ENCODE peak calls at places on chromosomes 2 and 18, in five cellular contexts. C is kidney epithelial cell, S is IMR-90, N is brain microvascular endothelial cell, X is ascending aorta. Z is an unnamed sample.

GRCh38 chr18:446941-447560 is 53.5 kb downstream of the COLEC12 start:
- DNase-seq in S (peak; percentile 57), N (peak; percentile 43), X (no peak), C (no peak), Z (no peak)

GRCh38 chr18:72993245-72993644 is 125.5 kb upstream of the NETO1 start:
- DNase-seq in C (no peak), N (no peak), X (no peak), S (no peak), Z (no peak)

GRCh38 chr2:94874277-94874997 is 3.2 kb downstream of the TEKT4 start:
- DNase-seq in C (no peak), N (no peak), X (no peak), S (peak; percentile 6), Z (no peak)

GRCh38 chr18:10473152-10473551 is 18.7 kb downstream of the APCDD1 start:
- DNase-seq in S (no peak), C (no peak), N (no peak), X (no peak), Z (no peak)

GRCh38 chr2:12131975-12132374 is 385.5 kb downstream of the LPIN1 start:
- DNase-seq in N (peak; percentile 36), S (peak; percentile 57), C (no peak), X (no peak), Z (no peak)

GRCh38 chr2:190352668-190353536 is 9.5 kb downstream of the INPP1 start:
- DNase-seq in X (no peak), S (no peak), N (no peak), C (no peak), Z (peak; percentile 62)

GRCh38 chr2:28447943-28448737 is 47.7 kb upstream of the PLB1 start:
- DNase-seq in C (no peak), X (no peak), N (peak; percentile 50), S (peak; percentile 91), Z (no peak)

GRCh38 chr2:207397917-207398655 is 131.7 kb upstream of the CREB1 start:
- DNase-seq in S (no peak), C (no peak), N (no peak), X (no peak), Z (no peak)

GRCh38 chr2:240930631-240931318 is 24.6 kb downstream of the CROCC2 start:
- DNase-seq in C (no peak), X (no peak), N (no peak), S (no peak), Z (no peak)

GRCh38 chr18:78192044-78192443 is 787.6 kb upstream of the SALL3 start:
- DNase-seq in X (no peak), C (peak; percentile 9), S (no peak), N (no peak), Z (no peak)

GRCh38 chr2:96205888-96206287 is 2.7 kb downstream of the STARD7 start:
- DNase-seq in N (peak; percentile 18), X (no peak), C (no peak), S (peak; percentile 78), Z (no peak)

GRCh38 chr2:120238728-120239487 is 13.7 kb upstream of the RALB start:
- DNase-seq in S (peak; percentile 83), N (peak; percentile 77), C (no peak), X (no peak), Z (no peak)

GRCh38 chr2:46667945-46668344 is 188.6 kb downstream of the TMEM247 start:
- DNase-seq in N (no peak), X (no peak), C (no peak), S (no peak), Z (no peak)
- H3K4me3 ChIP-seq in N (no peak overlapping the region), X (no peak overlapping the region), C (no peak overlapping the region), S (no peak overlapping the region), Z (no peak overlapping the region)

GRCh38 chr18:48541747-48542108 is 2.9 kb downstream of the CTIF start:
- DNase-seq in S (no peak), C (no peak), X (no peak), N (no peak), Z (no peak)

GRCh38 chr18:48541026-48541746 is 2.4 kb downstream of the CTIF start:
- DNase-seq in C (no peak), X (no peak), S (peak; percentile 75), N (peak; percentile 61), Z (no peak)

GRCh38 chr18:48543228-48543627 is 4.4 kb downstream of the CTIF start:
- DNase-seq in S (no peak), N (no peak), X (no peak), C (no peak), Z (no peak)

GRCh38 chr18:48544116-48544515 is 5.3 kb downstream of the CTIF start:
- DNase-seq in N (no peak), S (peak; percentile 48), C (no peak), X (no peak), Z (no peak)

DNA sequence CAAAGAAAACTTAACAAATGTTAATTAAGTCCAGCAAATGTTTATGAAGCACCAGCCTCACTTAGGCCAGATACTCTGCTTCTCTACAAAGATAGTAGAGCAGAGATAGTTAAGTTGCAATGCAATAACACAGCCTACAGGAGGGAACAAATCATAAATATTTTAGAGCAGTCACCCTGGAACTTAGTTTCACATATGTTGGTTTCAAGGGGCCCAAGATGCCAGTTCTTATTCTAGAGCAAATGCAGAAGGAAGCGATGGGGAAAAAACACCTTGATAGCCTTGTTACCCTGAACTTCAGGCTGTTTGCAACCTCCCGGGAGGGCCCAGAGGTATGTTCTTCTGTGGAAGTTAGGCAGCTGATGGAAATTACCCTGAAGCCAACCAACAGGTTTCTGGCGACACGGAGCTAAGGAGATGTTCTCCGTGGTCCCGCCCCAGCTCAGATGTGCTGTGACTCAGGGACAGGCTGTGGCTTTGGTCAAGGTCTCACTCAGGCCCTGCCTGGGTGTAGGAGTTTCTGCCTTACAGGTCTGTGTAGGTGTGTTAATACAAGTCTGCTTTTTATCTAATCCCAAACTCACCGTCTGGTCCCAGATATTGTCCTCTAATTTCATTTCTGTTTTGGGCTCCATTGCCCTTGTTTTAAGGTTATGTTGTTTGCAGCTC is 3.8 kb downstream of the CTIF start:
- DNase-seq in C (no peak), S (no peak), X (no peak), N (no peak), Z (no peak)
- TF ChIP-seq CTCF in C (no peak), S (peak; percentile 5), X (no peak), N (no peak), Z (no peak)

GRCh38 chr2:181998045-181998444 is 12.4 kb downstream of the PPP1R1C start:
- DNase-seq in S (no peak), X (no peak), N (no peak), C (no peak), Z (no peak)
- H3K4me3 ChIP-seq in S (no peak overlapping the region), X (no peak overlapping the region), N (no peak overlapping the region), C (no peak overlapping the region), Z (no peak overlapping the region)

GRCh38 chr2:20231159-20231558 is 6.2 kb upstream of the SDC1 start:
- DNase-seq in C (no peak), X (no peak), N (no peak), S (no peak), Z (no peak)
- TF ChIP-seq CTCF in C (no peak), X (no peak), N (no peak), S (no peak), Z (no peak)

GRCh38 chr2:3535794-3536681 is 16.7 kb upstream of the ADI1 start:
- DNase-seq in N (peak; percentile 93), X (peak; percentile 46), S (peak; percentile 94), C (peak; percentile 72), Z (peak; percentile 66)

GRCh38 chr2:3539836-3540235 is 18.3 kb downstream of the RNASEH1 start:
- DNase-seq in S (no peak), C (no peak), N (no peak), X (no peak), Z (no peak)

GRCh38 chr2:3534251-3534814 is 15.0 kb upstream of the ADI1 start:
- DNase-seq in S (no peak), C (no peak), N (no peak), X (no peak), Z (no peak)

GRCh38 chr2:3535467-3535793 is 16.1 kb upstream of the ADI1 start:
- DNase-seq in S (no peak), N (no peak), X (no peak), C (no peak), Z (no peak)

DNA sequence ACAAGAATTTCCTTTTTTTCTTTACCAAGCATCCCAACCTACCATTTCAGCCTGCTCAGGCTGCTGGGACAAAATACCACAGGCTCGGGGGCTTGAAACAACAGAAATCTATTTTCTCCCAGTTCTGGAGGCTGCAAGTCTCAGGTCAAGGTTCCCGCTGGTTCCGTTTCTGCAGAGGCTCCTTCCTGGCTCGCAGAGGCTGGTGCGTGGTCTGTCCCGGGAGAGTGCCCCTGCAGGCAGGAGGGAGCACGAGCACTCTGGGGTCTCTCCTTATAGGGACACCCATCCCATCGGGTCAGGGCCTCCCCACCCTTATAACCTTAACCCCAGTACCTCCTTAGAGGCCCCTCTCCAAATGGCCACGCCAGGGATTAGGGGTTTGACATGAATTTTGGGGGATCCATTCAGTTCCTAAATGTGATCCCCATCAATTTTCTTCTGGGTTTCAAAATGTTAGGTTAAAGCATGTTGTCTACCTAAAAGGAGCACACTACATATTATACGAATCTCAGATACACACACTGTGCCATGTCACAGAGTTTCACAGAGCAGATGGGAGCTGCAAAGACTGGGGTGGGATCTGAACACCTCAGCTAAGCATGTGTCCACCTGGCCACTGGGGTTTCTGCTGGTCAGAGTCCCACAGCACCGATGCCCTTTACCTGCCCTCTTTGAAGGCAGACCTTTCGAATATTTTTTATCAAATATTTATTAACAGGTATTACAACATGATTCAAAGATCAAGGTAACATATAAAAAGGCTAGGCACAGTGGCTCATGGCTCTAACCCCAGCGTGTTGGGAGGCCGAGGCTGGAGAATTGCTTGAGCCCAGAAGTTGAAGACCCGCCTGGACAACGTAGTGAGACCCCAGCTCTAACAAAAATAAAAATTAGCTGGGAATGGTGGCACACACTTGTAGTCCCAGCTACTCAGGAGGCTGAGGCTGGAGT is 17.6 kb upstream of the ADI1 start:
- DNase-seq in X (no peak), N (peak; percentile 68), S (peak; percentile 56), C (no peak), Z (no peak)
- H3K4me3 ChIP-seq in X (peak overlapping the region; percentile 46), N (peak overlapping the region; percentile 56), S (peak overlapping the region; percentile 43), C (peak overlapping the region; percentile 38), Z (peak overlapping the region; percentile 66)

DNA sequence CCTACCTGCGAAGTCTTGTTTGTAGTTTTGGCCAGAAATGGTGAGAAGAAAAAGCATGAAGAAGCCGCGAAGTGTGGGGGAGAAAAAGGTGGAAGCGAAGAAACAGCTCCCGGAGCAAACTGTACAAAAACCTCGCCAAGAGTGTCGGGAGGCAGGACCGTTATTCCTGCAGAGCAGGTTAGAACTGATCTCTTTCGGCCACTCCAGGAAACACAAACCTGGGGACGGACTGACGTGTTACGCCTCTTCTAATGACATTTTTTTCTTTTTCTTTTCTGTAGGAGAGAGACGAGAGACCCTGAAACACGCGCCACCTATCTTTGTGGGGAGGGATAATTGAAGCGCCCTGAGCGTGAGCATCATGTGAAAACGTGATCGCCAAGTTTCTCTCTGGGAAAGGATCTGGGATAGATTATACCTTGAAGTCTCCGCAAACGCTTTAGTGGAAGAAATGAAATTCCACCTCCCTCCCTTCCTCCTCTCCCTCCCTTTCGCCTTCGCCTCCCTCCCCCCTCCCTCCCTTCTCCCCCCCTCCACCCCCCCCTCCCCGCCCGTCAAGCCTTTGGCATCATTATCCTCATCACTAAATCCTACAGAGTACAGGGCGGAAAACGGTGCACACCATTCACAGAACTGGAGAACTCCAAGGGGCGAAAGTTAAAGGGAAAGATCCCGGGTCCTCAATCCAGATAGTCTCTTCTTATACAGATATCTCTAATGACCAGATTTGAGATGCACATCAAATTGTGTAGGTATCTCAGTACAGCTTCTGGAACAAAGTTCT is at the start of gene ZEB2:
- DNase-seq in S (peak; percentile 84), X (no peak), C (no peak), N (peak; percentile 89), Z (no peak)
- TF ChIP-seq CTCF in S (peak; percentile 69), X (peak; percentile 44), C (peak; percentile 58), N (peak; percentile 81), Z (peak; percentile 61)

Z was measured in epithelial cell of proximal tubule.